ENCODE peak calls at places on chromosomes 2 and 18, in ten cellular contexts. D, G, J, S, C, V, I, U, P and K are unnamed samples.

GRCh38 chr2:226490172-226490571 is 309.4 kb downstream of the IRS1 start:
- DNase-seq in P (no peak), G (peak), S (no peak), D (no peak), I (no peak), J (no peak), V (no peak), U (no peak), C (no peak), K (no peak)

GRCh38 chr2:64987001-64987962 is 1.9 kb upstream of the SLC1A4 start:
- DNase-seq in I (no peak), P (peak), C (peak), S (no peak), V (no peak), D (no peak), G (peak), J (peak), U (no peak), K (no peak)

GRCh38 chr2:55811048-55811447 is 112.5 kb downstream of the EFEMP1 start:
- DNase-seq in U (no peak), P (no peak), D (no peak), G (peak), J (no peak), C (no peak), S (no peak), V (no peak), I (no peak), K (no peak)

GRCh38 chr18:56171854-56172253 is 466.5 kb downstream of the TXNL1 start:
- DNase-seq in P (no peak), D (no peak), C (no peak), U (no peak), I (no peak), V (no peak), S (no peak), J (no peak), G (no peak), K (no peak)

GRCh38 chr2:15782009-15782751 is 158.2 kb upstream of the MYCN start:
- DNase-seq in G (no peak), U (no peak), J (peak), C (no peak), S (no peak), D (no peak), V (no peak), P (peak), I (no peak), K (no peak)

GRCh38 chr2:47056374-47056773 is 98.7 kb downstream of the STPG4 start:
- DNase-seq in J (no peak), G (peak), D (no peak), P (no peak), C (no peak), S (no peak), U (no peak), V (no peak), I (peak), K (no peak)

GRCh38 chr2:231123362-231123898 is 1.4 kb downstream of the HTR2B start:
- DNase-seq in P (no peak), G (peak), C (peak), D (no peak), I (no peak), V (no peak), S (no peak), U (no peak), J (no peak), K (no peak)

GRCh38 chr18:59705145-59705544 is 7.9 kb upstream of the CCBE1 start:
- DNase-seq in C (no peak), D (no peak), I (no peak), P (no peak), G (peak), V (no peak), S (no peak), J (no peak), U (no peak), K (no peak)

GRCh38 chr18:10579079-10579867 is 53.4 kb downstream of the NAPG start:
- DNase-seq in P (no peak), J (no peak), V (no peak), S (no peak), D (no peak), I (no peak), U (no peak), G (peak), C (no peak), K (no peak)

GRCh38 chr18:845152-845819 is 33.2 kb upstream of the YES1 start:
- DNase-seq in C (no peak), G (peak), V (no peak), P (no peak), U (no peak), S (no peak), J (no peak), D (no peak), I (no peak), K (peak)

GRCh38 chr2:44005831-44006230 is 10.0 kb upstream of the LRPPRC start:
- DNase-seq in D (no peak), P (no peak), U (no peak), C (peak), V (no peak), G (no peak), J (no peak), I (no peak), S (no peak), K (no peak)

GRCh38 chr2:202339052-202339870 is 36.9 kb upstream of the BMPR2 start:
- DNase-seq in C (peak), D (no peak), G (peak), U (no peak), J (peak), S (no peak), P (no peak), V (no peak), I (no peak), K (no peak)